ENCODE peak calls at places on chromosomes 5 and 9, in ten cellular contexts. W is spleen, G is cardiac muscle cell, V is brain microvascular endothelial cell, K is PC-3, B is sigmoid colon, J is dorsolateral prefrontal cortex, T is left lung, E is A673, H is GM23338. L is an unnamed sample.

GRCh38 chr9:69812068-69813000 is 8.3 kb upstream of the CFAP95 start:
- DNase-seq in K (no peak), E (no peak), B (no peak), V (no peak), W (no peak), H (no peak), G (no peak), J (no peak), T (no peak), L (no peak)

GRCh38 chr5:146877783-146878470 is 630 bp downstream of the PPP2R2B start:
- DNase-seq in T (no peak), K (no peak), B (no peak), G (peak; percentile 63), V (no peak), E (peak; percentile 9), H (peak; percentile 76), J (peak; percentile 44), W (peak; percentile 82), L (no peak)

GRCh38 chr9:99752710-99753109 is 69.0 kb upstream of the NR4A3 start:
- DNase-seq in B (no peak), V (peak; percentile 60), G (no peak), J (no peak), E (no peak), K (peak; percentile 32), T (no peak), W (no peak), H (no peak), L (no peak)

GRCh38 chr5:92554447-92555085 is 1026.5 kb downstream of the NR2F1-AS1 start:
- DNase-seq in B (no peak), W (no peak), K (no peak), G (no peak), H (no peak), T (no peak), E (peak; percentile 32), J (no peak), V (no peak), L (no peak)

GRCh38 chr5:62778327-62779009 is 199.8 kb downstream of the LRRC70 start:
- DNase-seq in H (no peak), G (no peak), E (no peak), J (no peak), T (no peak), B (no peak), W (no peak), V (no peak), K (no peak), L (no peak)

GRCh38 chr9:107644774-107645463 is 155.3 kb upstream of the KLF4 start:
- DNase-seq in W (peak; percentile 83), H (no peak), V (no peak), T (peak; percentile 78), G (no peak), B (peak; percentile 82), K (no peak), J (no peak), E (no peak), L (peak; percentile 68)

GRCh38 chr9:88488166-88488565 is 46.8 kb upstream of the NXNL2 start:
- DNase-seq in K (no peak), T (no peak), G (no peak), W (no peak), J (no peak), H (no peak), V (no peak), B (no peak), E (no peak), L (no peak)

GRCh38 chr9:135164036-135164435 is 76.6 kb downstream of the OLFM1 start:
- DNase-seq in W (no peak), E (no peak), G (no peak), H (no peak), V (no peak), T (no peak), J (no peak), B (no peak), K (no peak), L (no peak)

GRCh38 chr5:14829396-14829795 is 42.2 kb downstream of the ANKH start:
- DNase-seq in G (no peak), B (no peak), E (no peak), V (no peak), J (no peak), T (no peak), W (no peak), H (no peak), K (no peak), L (no peak)

GRCh38 chr5:43121565-43122484 is 1.1 kb downstream of the ZNF131 start:
- DNase-seq in W (no peak), K (peak; percentile 46), J (peak; percentile 33), G (peak; percentile 45), V (peak; percentile 37), H (peak; percentile 65), B (no peak), E (peak; percentile 7), T (peak; percentile 41), L (no peak)

GRCh38 chr9:4630836-4631235 is 31.3 kb upstream of the PLPP6 start:
- DNase-seq in G (no peak), W (no peak), J (no peak), B (no peak), K (no peak), H (peak; percentile 62), E (peak; percentile 97), T (no peak), V (peak; percentile 7), L (no peak)

DNA sequence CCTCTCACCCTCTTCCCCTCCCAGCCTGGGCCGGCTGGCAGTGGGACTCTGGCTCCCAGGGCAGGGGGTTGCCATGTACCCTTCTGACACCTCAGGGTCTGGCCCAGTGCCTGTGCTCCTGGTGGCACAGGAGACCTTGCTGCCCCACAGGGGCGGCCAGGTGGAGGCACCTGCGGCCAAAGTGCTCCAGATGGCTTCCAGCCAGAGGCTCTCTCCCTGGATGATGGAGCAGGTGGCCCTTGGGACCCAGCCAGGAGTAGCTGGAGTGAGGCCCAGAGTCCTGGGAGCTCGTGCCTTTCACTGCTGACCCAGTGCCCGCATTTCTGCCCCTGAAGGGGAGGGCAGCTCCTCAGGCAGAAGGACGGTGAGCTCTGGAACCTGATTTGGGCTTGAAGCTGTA is 87.3 kb downstream of the NTNG2 start:
- DNase-seq in K (peak; percentile 17), E (no peak), B (peak; percentile 44), H (no peak), V (no peak), W (no peak), G (no peak), J (no peak), T (peak; percentile 77), L (no peak)
- H3K27me3 ChIP-seq in K (no peaks in the 10 kb centered on the region), E (no peaks in the 10 kb centered on the region), B (no peaks in the 10 kb centered on the region), H (peaks cover 7% of the 10 kb centered on the region), V (no peaks in the 10 kb centered on the region), W (peaks cover 93% of the 10 kb centered on the region), G (peaks cover 5% of the 10 kb centered on the region), J (no peaks in the 10 kb centered on the region), T (peaks cover 45% of the 10 kb centered on the region), L (peaks cover 27% of the 10 kb centered on the region)

DNA sequence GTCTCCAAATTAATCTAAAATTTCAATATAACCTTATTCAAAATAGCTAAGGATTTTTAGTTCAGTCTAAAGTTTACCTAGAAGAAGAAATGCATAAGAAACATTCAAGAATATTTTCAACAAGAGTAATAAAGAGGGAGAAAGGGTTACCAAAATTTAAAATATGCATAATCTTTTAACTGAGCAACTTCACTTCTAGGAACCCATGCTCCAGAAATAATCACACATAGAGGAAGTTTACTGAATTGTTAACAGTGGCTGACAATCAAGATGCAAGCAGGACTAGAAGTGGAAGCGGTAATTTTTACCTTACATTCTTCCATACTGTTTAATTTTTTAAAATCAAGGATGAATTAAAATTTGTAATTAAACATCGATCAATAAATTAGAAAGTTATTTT is 1.9 kb downstream of the PJA2 start:
- DNase-seq in B (no peak), G (no peak), H (no peak), W (no peak), K (no peak), E (no peak), V (no peak), T (no peak), J (no peak), L (no peak)
- H3K4me3 ChIP-seq in B (peak overlapping the region; percentile 81), G (peak overlapping the region; percentile 89), H (peak overlapping the region; percentile 80), W (peak overlapping the region; percentile 74), K (peak overlapping the region; percentile 88), E (peak overlapping the region; percentile 61), V (peak overlapping the region; percentile 95), T (peak overlapping the region; percentile 83), J (peak overlapping the region; percentile 81), L (peak overlapping the region; percentile 69)

GRCh38 chr9:93683331-93684134 is 107.1 kb downstream of the PHF2 start:
- DNase-seq in H (no peak), J (peak; percentile 15), W (peak; percentile 56), E (no peak), G (no peak), T (no peak), V (no peak), B (no peak), K (no peak), L (no peak)

GRCh38 chr9:93684161-93684765 is 107.9 kb downstream of the PHF2 start:
- DNase-seq in W (peak; percentile 42), E (no peak), J (peak; percentile 8), T (no peak), V (no peak), K (no peak), G (no peak), B (no peak), H (no peak), L (no peak)

GRCh38 chr9:93686127-93686879 is 109.9 kb downstream of the PHF2 start:
- DNase-seq in E (no peak), B (no peak), H (no peak), J (peak; percentile 9), G (no peak), K (no peak), T (no peak), V (no peak), W (peak; percentile 41), L (no peak)

GRCh38 chr9:93686880-93687236 is 110.5 kb downstream of the PHF2 start:
- DNase-seq in V (no peak), G (no peak), W (peak; percentile 36), H (no peak), K (no peak), T (no peak), J (peak; percentile 9), B (no peak), E (no peak), L (no peak)

GRCh38 chr9:93684806-93685553 is 108.6 kb downstream of the PHF2 start:
- DNase-seq in T (no peak), G (no peak), W (peak; percentile 34), B (no peak), V (no peak), E (peak; percentile 29), H (peak; percentile 51), J (peak; percentile 2), K (peak; percentile 52), L (no peak)
- TF ChIP-seq CTCF in T (no peak), G (peak; percentile 43), W (no peak), B (no peak), V (peak; percentile 54), E (peak; percentile 48), H (peak; percentile 41), J (no peak), K (peak; percentile 53), L (no peak)

DNA sequence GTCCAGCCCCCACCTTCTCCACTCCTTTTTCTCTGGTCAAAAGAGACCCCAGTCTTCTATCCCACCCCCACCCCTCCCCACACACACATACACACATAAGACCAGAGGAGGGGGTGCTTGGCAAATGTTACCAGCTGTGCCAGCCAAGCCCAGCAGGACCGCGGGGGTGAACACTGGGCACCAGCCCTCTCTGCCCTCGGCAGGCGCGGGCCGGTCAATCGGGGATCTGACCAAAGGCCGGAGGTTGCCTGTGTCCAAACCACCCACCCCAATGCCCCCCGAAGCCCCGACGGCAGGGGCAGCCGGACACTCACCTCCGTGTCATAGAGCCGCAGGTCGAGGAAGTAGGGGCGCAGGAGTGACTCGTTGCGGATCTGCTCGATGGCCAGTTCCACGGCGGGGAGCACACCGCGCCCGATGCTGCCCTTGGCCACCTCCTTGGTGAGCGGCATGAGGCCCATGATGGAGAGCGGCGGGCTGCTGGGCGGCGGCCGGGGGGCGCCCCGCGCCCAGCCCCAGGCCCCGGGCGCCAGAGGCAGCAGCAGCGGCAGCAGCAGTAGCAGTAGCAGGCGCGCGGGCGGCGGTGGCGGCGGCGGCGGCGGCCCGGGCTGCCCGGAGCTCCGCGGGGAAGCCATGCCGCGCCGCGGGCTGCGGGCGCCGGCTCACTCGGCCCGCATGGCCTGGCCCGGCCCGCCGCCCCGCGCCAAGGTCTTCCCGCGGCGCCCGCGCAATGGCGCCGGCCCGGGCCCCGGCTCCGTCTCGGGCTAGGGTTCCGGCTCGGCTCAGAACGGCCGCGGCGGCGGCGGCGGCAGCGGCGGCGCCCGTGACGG is 417 bp downstream of the GABBR2 start:
- DNase-seq in E (no peak), T (no peak), G (no peak), W (no peak), H (peak; percentile 37), V (no peak), J (no peak), B (no peak), K (no peak), L (no peak)
- H3K27me3 ChIP-seq in E (peaks cover 90% of the 10 kb centered on the region), T (peaks cover 99% of the 10 kb centered on the region), G (peaks cover 94% of the 10 kb centered on the region), W (peaks cover 96% of the 10 kb centered on the region), H (peaks cover 73% of the 10 kb centered on the region), V (peaks cover 42% of the 10 kb centered on the region), J (peaks cover 4% of the 10 kb centered on the region), B (peaks cover 29% of the 10 kb centered on the region), K (peaks cover 30% of the 10 kb centered on the region), L (peaks cover 90% of the 10 kb centered on the region)

L was measured in heart right ventricle.